ENCODE peak calls at places on chromosomes 11 and 22, in nine cellular contexts. One of them, this sample, is unnamed.

GRCh38 chr11:28922351-28922981 is 814.3 kb downstream of the METTL15 start:
- DNase-seq in neural progenitor cell: no peak
- DNase-seq in IMR-90: peak
- DNase-seq in HCT116: no peak
- DNase-seq in GM23338: peak
- DNase-seq in coronary artery: no peak
- DNase-seq in lung: no peak
- DNase-seq in neural crest cell: no peak
- DNase-seq in fibroblast of the aortic adventitia: peak
- DNase-seq in this sample: no peak

GRCh38 chr22:30481711-30482110 is 9.9 kb upstream of the SEC14L3 start:
- DNase-seq in neural progenitor cell: no peak
- DNase-seq in IMR-90: peak
- DNase-seq in HCT116: no peak
- DNase-seq in GM23338: no peak
- DNase-seq in coronary artery: no peak
- DNase-seq in lung: no peak
- DNase-seq in neural crest cell: no peak
- DNase-seq in fibroblast of the aortic adventitia: no peak
- DNase-seq in this sample: no peak

GRCh38 chr11:105443623-105444022 is 166.2 kb upstream of the GRIA4 start:
- DNase-seq in neural progenitor cell: no peak
- DNase-seq in IMR-90: no peak
- DNase-seq in HCT116: no peak
- DNase-seq in GM23338: no peak
- DNase-seq in coronary artery: no peak
- DNase-seq in lung: no peak
- DNase-seq in neural crest cell: no peak
- DNase-seq in fibroblast of the aortic adventitia: no peak
- DNase-seq in this sample: peak

GRCh38 chr22:22745225-22746060 is 101.0 kb downstream of the GGTLC2 start:
- DNase-seq in neural progenitor cell: peak
- DNase-seq in IMR-90: peak
- DNase-seq in HCT116: no peak
- DNase-seq in GM23338: peak
- DNase-seq in coronary artery: no peak
- DNase-seq in lung: no peak
- DNase-seq in neural crest cell: peak
- DNase-seq in fibroblast of the aortic adventitia: peak
- DNase-seq in this sample: no peak

GRCh38 chr11:71453021-71453910 is at the start of gene NADSYN1:
- DNase-seq in neural progenitor cell: peak
- DNase-seq in IMR-90: peak
- DNase-seq in HCT116: peak
- DNase-seq in GM23338: peak
- DNase-seq in coronary artery: peak
- DNase-seq in lung: peak
- DNase-seq in neural crest cell: peak
- DNase-seq in fibroblast of the aortic adventitia: peak
- DNase-seq in this sample: peak

GRCh38 chr11:9399466-9399865 is 15.0 kb downstream of the IPO7 start:
- DNase-seq in neural progenitor cell: no peak
- DNase-seq in IMR-90: peak
- DNase-seq in HCT116: no peak
- DNase-seq in GM23338: no peak
- DNase-seq in coronary artery: no peak
- DNase-seq in lung: no peak
- DNase-seq in neural crest cell: no peak
- DNase-seq in fibroblast of the aortic adventitia: peak
- DNase-seq in this sample: no peak

GRCh38 chr22:23395476-23396361 is 184.4 kb downstream of the IGLL1 start:
- DNase-seq in neural progenitor cell: no peak
- DNase-seq in IMR-90: no peak
- DNase-seq in HCT116: no peak
- DNase-seq in GM23338: no peak
- DNase-seq in coronary artery: no peak
- DNase-seq in lung: no peak
- DNase-seq in neural crest cell: no peak
- DNase-seq in fibroblast of the aortic adventitia: no peak
- DNase-seq in this sample: no peak

GRCh38 chr22:42780070-42780540 is 59.4 kb upstream of the A4GALT start:
- DNase-seq in neural progenitor cell: peak
- DNase-seq in IMR-90: peak
- DNase-seq in HCT116: peak
- DNase-seq in GM23338: peak
- DNase-seq in coronary artery: peak
- DNase-seq in lung: peak
- DNase-seq in neural crest cell: peak
- DNase-seq in fibroblast of the aortic adventitia: peak
- DNase-seq in this sample: no peak

GRCh38 chr11:125402436-125402835 is 93.6 kb downstream of the FEZ1 start:
- DNase-seq in neural progenitor cell: no peak
- DNase-seq in IMR-90: peak
- DNase-seq in HCT116: no peak
- DNase-seq in GM23338: no peak
- DNase-seq in coronary artery: no peak
- DNase-seq in lung: no peak
- DNase-seq in neural crest cell: no peak
- DNase-seq in fibroblast of the aortic adventitia: peak
- DNase-seq in this sample: no peak

GRCh38 chr22:46076651-46077339 is 73.5 kb upstream of the PPARA start:
- DNase-seq in neural progenitor cell: no peak
- DNase-seq in IMR-90: peak
- DNase-seq in HCT116: no peak
- DNase-seq in GM23338: peak
- DNase-seq in coronary artery: peak
- DNase-seq in lung: peak
- DNase-seq in neural crest cell: no peak
- DNase-seq in fibroblast of the aortic adventitia: peak
- DNase-seq in this sample: no peak

GRCh38 chr22:21074092-21074715 is 28.5 kb downstream of the LRRC74B start:
- DNase-seq in neural progenitor cell: no peak
- DNase-seq in IMR-90: peak
- DNase-seq in HCT116: peak
- DNase-seq in GM23338: no peak
- DNase-seq in coronary artery: no peak
- DNase-seq in lung: no peak
- DNase-seq in neural crest cell: no peak
- DNase-seq in fibroblast of the aortic adventitia: peak
- DNase-seq in this sample: no peak

GRCh38 chr11:27207025-27207650 is 155.9 kb downstream of the CCDC34 start:
- DNase-seq in neural progenitor cell: no peak
- DNase-seq in IMR-90: no peak
- DNase-seq in HCT116: no peak
- DNase-seq in GM23338: no peak
- DNase-seq in coronary artery: no peak
- DNase-seq in lung: no peak
- DNase-seq in neural crest cell: no peak
- DNase-seq in fibroblast of the aortic adventitia: no peak
- DNase-seq in this sample: no peak

GRCh38 chr22:41563051-41563711 is 2.4 kb downstream of the CSDC2 start:
- DNase-seq in neural progenitor cell: no peak
- DNase-seq in IMR-90: peak
- DNase-seq in HCT116: no peak
- DNase-seq in GM23338: peak
- DNase-seq in coronary artery: peak
- DNase-seq in lung: no peak
- DNase-seq in neural crest cell: no peak
- DNase-seq in fibroblast of the aortic adventitia: peak
- DNase-seq in this sample: no peak

GRCh38 chr11:8168485-8169257 is at the start of gene RIC3:
- DNase-seq in neural progenitor cell: peak
- DNase-seq in IMR-90: no peak
- DNase-seq in HCT116: no peak
- DNase-seq in GM23338: peak
- DNase-seq in coronary artery: no peak
- DNase-seq in lung: peak
- DNase-seq in neural crest cell: peak
- DNase-seq in fibroblast of the aortic adventitia: no peak
- DNase-seq in this sample: no peak

GRCh38 chr22:30206964-30207363 is 39.6 kb downstream of the LIF start:
- DNase-seq in neural progenitor cell: peak
- DNase-seq in IMR-90: peak
- DNase-seq in HCT116: peak
- DNase-seq in GM23338: peak
- DNase-seq in coronary artery: no peak
- DNase-seq in lung: peak
- DNase-seq in neural crest cell: no peak
- DNase-seq in fibroblast of the aortic adventitia: peak
- DNase-seq in this sample: no peak

GRCh38 chr11:69925366-69926196 is 106.4 kb upstream of the FGF3 start:
- DNase-seq in neural progenitor cell: no peak
- DNase-seq in IMR-90: peak
- DNase-seq in HCT116: no peak
- DNase-seq in GM23338: no peak
- DNase-seq in coronary artery: no peak
- DNase-seq in lung: no peak
- DNase-seq in neural crest cell: no peak
- DNase-seq in fibroblast of the aortic adventitia: no peak
- DNase-seq in this sample: no peak

GRCh38 chr22:17945156-17945850 is 79.1 kb downstream of the MICAL3 start:
- DNase-seq in neural progenitor cell: no peak
- DNase-seq in IMR-90: no peak
- DNase-seq in HCT116: no peak
- DNase-seq in GM23338: no peak
- DNase-seq in coronary artery: no peak
- DNase-seq in lung: no peak
- DNase-seq in neural crest cell: no peak
- DNase-seq in fibroblast of the aortic adventitia: no peak
- DNase-seq in this sample: no peak

GRCh38 chr11:64916848-64917662 is at the start of gene ATG2A:
- DNase-seq in neural progenitor cell: peak
- DNase-seq in IMR-90: peak
- DNase-seq in HCT116: peak
- DNase-seq in GM23338: peak
- DNase-seq in coronary artery: peak
- DNase-seq in lung: peak
- DNase-seq in neural crest cell: peak
- DNase-seq in fibroblast of the aortic adventitia: peak
- DNase-seq in this sample: peak
- TF ChIP-seq CTCF in neural progenitor cell: no peak
- TF ChIP-seq CTCF in IMR-90: no peak
- TF ChIP-seq CTCF in HCT116: no peak
- TF ChIP-seq CTCF in GM23338: no peak
- TF ChIP-seq CTCF in coronary artery: no peak
- TF ChIP-seq CTCF in lung: peak
- TF ChIP-seq CTCF in neural crest cell: no peak
- TF ChIP-seq CTCF in fibroblast of the aortic adventitia: no peak
- TF ChIP-seq CTCF in this sample: no peak

GRCh38 chr11:13183094-13183825 is 94.3 kb upstream of the BMAL1 start:
- DNase-seq in neural progenitor cell: peak
- DNase-seq in IMR-90: peak
- DNase-seq in HCT116: no peak
- DNase-seq in GM23338: peak
- DNase-seq in coronary artery: no peak
- DNase-seq in lung: no peak
- DNase-seq in neural crest cell: no peak
- DNase-seq in fibroblast of the aortic adventitia: peak
- DNase-seq in this sample: no peak
- TF ChIP-seq CTCF in neural progenitor cell: peak
- TF ChIP-seq CTCF in IMR-90: peak
- TF ChIP-seq CTCF in HCT116: peak
- TF ChIP-seq CTCF in GM23338: peak
- TF ChIP-seq CTCF in coronary artery: peak
- TF ChIP-seq CTCF in lung: peak
- TF ChIP-seq CTCF in neural crest cell: peak
- TF ChIP-seq CTCF in fibroblast of the aortic adventitia: peak
- TF ChIP-seq CTCF in this sample: peak

DNA sequence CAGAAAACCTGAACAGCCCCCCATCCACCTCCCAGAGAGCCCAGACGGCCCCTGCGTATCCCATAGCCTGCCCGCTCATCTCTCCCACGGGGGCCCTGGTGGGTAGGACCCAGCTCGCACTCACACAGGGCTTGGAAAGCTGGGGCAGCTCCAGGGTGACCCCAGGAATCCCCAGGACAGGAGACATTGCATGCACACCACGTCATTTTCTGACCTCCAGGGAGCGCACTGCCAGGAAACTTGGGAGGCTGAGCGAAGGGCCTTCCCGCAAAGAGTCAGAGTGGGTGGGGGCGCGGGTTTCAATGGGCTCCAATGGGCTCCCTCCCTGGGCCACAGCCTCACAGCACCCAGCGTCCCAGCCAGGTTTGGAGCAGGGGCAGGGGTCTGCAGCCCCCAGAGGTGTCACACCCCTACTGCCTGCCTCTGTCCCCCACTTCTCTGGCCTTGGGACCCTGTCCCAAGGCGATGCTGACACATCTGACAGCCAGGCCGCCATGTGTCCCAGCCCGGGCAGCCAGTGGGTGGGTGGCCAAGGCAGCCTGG is 8.2 kb upstream of the SYT8 start:
- DNase-seq in neural progenitor cell: no peak
- DNase-seq in IMR-90: peak
- DNase-seq in HCT116: no peak
- DNase-seq in GM23338: peak
- DNase-seq in coronary artery: peak
- DNase-seq in lung: no peak
- DNase-seq in neural crest cell: no peak
- DNase-seq in fibroblast of the aortic adventitia: peak
- DNase-seq in this sample: no peak
- TF ChIP-seq CTCF in neural progenitor cell: peak
- TF ChIP-seq CTCF in IMR-90: peak
- TF ChIP-seq CTCF in HCT116: no peak
- TF ChIP-seq CTCF in GM23338: peak
- TF ChIP-seq CTCF in coronary artery: no peak
- TF ChIP-seq CTCF in lung: no peak
- TF ChIP-seq CTCF in neural crest cell: no peak
- TF ChIP-seq CTCF in fibroblast of the aortic adventitia: no peak
- TF ChIP-seq CTCF in this sample: peak

DNA sequence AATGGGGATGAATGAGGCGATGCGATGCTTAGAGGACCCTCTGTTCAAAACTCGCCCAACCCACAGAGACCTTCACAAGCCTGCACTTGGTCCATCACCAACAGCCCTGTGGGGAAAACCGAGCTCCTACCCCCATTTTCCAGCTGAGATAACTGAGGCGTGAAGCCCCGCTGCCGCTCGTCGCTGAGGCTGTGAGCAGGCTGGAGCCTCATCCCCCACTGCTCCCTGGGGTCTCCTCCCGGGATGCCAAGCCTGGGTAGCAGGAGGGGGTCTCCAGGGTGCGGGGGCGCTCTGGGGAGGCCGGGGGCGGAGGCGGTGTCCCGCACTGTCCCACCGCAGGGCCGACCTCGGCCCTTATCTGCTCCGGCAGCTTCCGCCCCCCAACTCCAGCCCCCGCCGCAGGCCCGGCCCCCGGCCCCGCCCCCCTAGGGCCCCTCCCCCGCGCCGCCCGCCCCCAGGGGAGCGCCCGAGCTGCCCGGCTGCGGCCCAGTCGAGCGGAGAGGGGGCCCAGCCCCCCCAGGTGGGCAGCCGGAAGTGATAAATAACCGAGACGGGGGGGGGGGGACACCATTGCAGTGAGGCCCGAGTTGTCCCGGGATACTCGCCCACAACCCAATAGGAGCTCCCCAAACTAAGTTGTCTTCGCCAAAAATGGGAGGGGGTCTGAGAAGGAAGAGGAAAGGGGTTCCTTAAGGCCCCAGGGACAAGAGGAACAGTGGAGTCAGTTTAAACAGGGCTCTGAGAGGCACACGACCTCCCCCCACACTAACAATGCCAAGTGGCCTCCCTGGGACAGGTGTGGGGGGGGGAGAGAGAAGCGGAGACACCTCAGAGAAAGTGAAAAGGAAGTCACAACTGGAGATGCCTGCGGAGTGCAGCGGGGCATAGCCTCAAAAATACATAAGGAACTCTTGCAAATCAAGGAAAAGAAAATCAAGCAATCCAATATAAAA is 8.3 kb upstream of the SLC39A13 start:
- DNase-seq in neural progenitor cell: peak
- DNase-seq in IMR-90: no peak
- DNase-seq in HCT116: no peak
- DNase-seq in GM23338: peak
- DNase-seq in coronary artery: no peak
- DNase-seq in lung: no peak
- DNase-seq in neural crest cell: no peak
- DNase-seq in fibroblast of the aortic adventitia: no peak
- DNase-seq in this sample: no peak
- TF ChIP-seq CTCF in neural progenitor cell: no peak
- TF ChIP-seq CTCF in IMR-90: no peak
- TF ChIP-seq CTCF in HCT116: no peak
- TF ChIP-seq CTCF in GM23338: no peak
- TF ChIP-seq CTCF in coronary artery: no peak
- TF ChIP-seq CTCF in lung: no peak
- TF ChIP-seq CTCF in neural crest cell: no peak
- TF ChIP-seq CTCF in fibroblast of the aortic adventitia: no peak
- TF ChIP-seq CTCF in this sample: no peak